ENCODE peak calls at places on chromosomes 5 and 9, in seven cellular contexts. M is AG10803, P is fibroblast of mammary gland, A is fibroblast of pulmonary artery, L is psoas muscle, O is HFF-Myc, V is tibial artery. D is an unnamed sample.

GRCh38 chr5:99936911-99937310 is 598.3 kb upstream of the FAM174A start:
- DNase-seq in A (no peak), P (no peak), O (no peak), L (no peak), V (no peak), M (no peak), D (no peak)

GRCh38 chr9:121369595-121370265 is at the start of gene STOM:
- DNase-seq in P (peak), V (peak), O (peak), M (peak), A (peak), L (peak), D (peak)

GRCh38 chr5:108735790-108736189 is 11.9 kb upstream of the FER start:
- DNase-seq in A (no peak), P (no peak), L (no peak), M (no peak), O (no peak), V (no peak), D (no peak)

GRCh38 chr9:12980482-12980881 is 205.7 kb downstream of the LURAP1L start:
- DNase-seq in L (no peak), V (no peak), P (no peak), M (no peak), A (no peak), O (no peak), D (no peak)

GRCh38 chr5:54844905-54845566 is 140.4 kb downstream of the ESM1 start:
- DNase-seq in V (no peak), M (peak), O (peak), A (peak), L (no peak), P (peak), D (peak)

GRCh38 chr9:131851414-131851813 is 111.5 kb upstream of the RAPGEF1 start:
- DNase-seq in M (no peak), P (no peak), O (no peak), A (no peak), V (no peak), L (no peak), D (no peak)

GRCh38 chr5:20619606-20620005 is 631.6 kb upstream of the CDH18 start:
- DNase-seq in O (no peak), L (no peak), M (no peak), V (no peak), A (no peak), P (no peak), D (no peak)

GRCh38 chr5:34538026-34538672 is 118.0 kb upstream of the RAI14 start:
- DNase-seq in M (no peak), V (no peak), L (no peak), O (no peak), P (peak), A (peak), D (peak)

GRCh38 chr5:168408561-168409321 is 77.5 kb upstream of the RARS1 start:
- DNase-seq in O (no peak), A (peak), M (peak), L (no peak), V (no peak), P (peak), D (no peak)

GRCh38 chr5:79202076-79202475 is 33.9 kb upstream of the JMY start:
- DNase-seq in O (no peak), V (no peak), M (peak), A (peak), P (peak), L (no peak), D (peak)

GRCh38 chr5:38723423-38723822 is 122.4 kb upstream of the OSMR start:
- DNase-seq in P (no peak), O (no peak), V (no peak), M (no peak), A (no peak), L (no peak), D (no peak)

GRCh38 chr5:71748360-71748759 is 29.3 kb downstream of the CARTPT start:
- DNase-seq in M (no peak), V (peak), O (no peak), L (peak), A (no peak), P (peak), D (peak)

GRCh38 chr5:107466233-107466769 is 204.4 kb downstream of the EFNA5 start:
- DNase-seq in L (no peak), M (peak), O (no peak), A (peak), P (peak), V (no peak), D (peak)

GRCh38 chr5:52920929-52921328 is 68.2 kb upstream of the ITGA2 start:
- DNase-seq in V (no peak), L (no peak), A (peak), M (peak), P (peak), O (no peak), D (peak)

GRCh38 chr5:124628721-124629596 is 117.5 kb downstream of the ZNF608 start:
- DNase-seq in O (peak), A (peak), P (peak), L (peak), M (peak), V (peak), D (peak)

GRCh38 chr5:77850536-77851228 is 74.5 kb upstream of the TBCA start:
- DNase-seq in V (no peak), L (no peak), O (no peak), A (no peak), P (no peak), M (peak), D (no peak)

GRCh38 chr9:1939926-1940368 is 75.2 kb upstream of the SMARCA2 start:
- DNase-seq in P (peak), L (no peak), M (peak), A (no peak), V (no peak), O (no peak), D (peak)

GRCh38 chr5:1757511-1757910 is 42.1 kb downstream of the MRPL36 start:
- DNase-seq in P (no peak), O (no peak), M (no peak), A (no peak), V (no peak), L (no peak), D (no peak)

GRCh38 chr5:146888341-146888978 is 9.9 kb upstream of the PPP2R2B start:
- DNase-seq in A (no peak), V (no peak), O (no peak), P (no peak), L (no peak), M (no peak), D (no peak)

GRCh38 chr5:154761062-154761740 is 6.0 kb downstream of the LARP1 start:
- DNase-seq in L (no peak), O (no peak), A (no peak), P (no peak), M (no peak), V (no peak), D (no peak)

GRCh38 chr9:22278426-22278825 is 168.2 kb upstream of the DMRTA1 start:
- DNase-seq in O (no peak), A (peak), M (peak), V (no peak), P (peak), L (no peak), D (peak)

GRCh38 chr9:115883467-115884329 is 269.9 kb upstream of the PAPPA start:
- DNase-seq in O (peak), P (peak), A (peak), V (no peak), L (no peak), M (peak), D (peak)

GRCh38 chr5:74173260-74173659 is 467.3 kb downstream of the ENC1 start:
- DNase-seq in A (no peak), V (no peak), P (no peak), O (no peak), M (no peak), L (no peak), D (no peak)

GRCh38 chr9:124190761-124191160 is 67.0 kb upstream of the NEK6 start:
- DNase-seq in M (no peak), A (no peak), L (no peak), P (no peak), V (no peak), O (no peak), D (no peak)

GRCh38 chr5:52674815-52675545 is 112.7 kb upstream of the ITGA1 start:
- DNase-seq in O (no peak), M (peak), P (peak), L (no peak), V (no peak), A (peak), D (peak)

GRCh38 chr5:67156976-67157583 is 39.5 kb downstream of the CD180 start:
- DNase-seq in O (no peak), P (peak), L (peak), M (no peak), A (peak), V (no peak), D (peak)

GRCh38 chr5:125262782-125263181 is 516.3 kb upstream of the ZNF608 start:
- DNase-seq in O (no peak), A (peak), L (no peak), V (no peak), P (no peak), M (no peak), D (peak)

GRCh38 chr5:96075579-96076289 is 114.1 kb upstream of the ELL2 start:
- DNase-seq in A (no peak), L (no peak), P (no peak), M (no peak), O (no peak), V (no peak), D (peak)
- TF ChIP-seq CTCF in A (no peak), L (no peak), P (no peak), M (no peak), O (no peak), V (no peak), D (no peak)

GRCh38 chr5:120538644-120539043 is 74.5 kb downstream of the PRR16 start:
- DNase-seq in A (peak), L (no peak), M (peak), V (no peak), O (peak), P (peak), D (peak)
- H3K4me3 ChIP-seq in A (no peak), L (no peak), M (no peak), V (no peak), O (no peak), P (no peak), D (no peak)

DNA sequence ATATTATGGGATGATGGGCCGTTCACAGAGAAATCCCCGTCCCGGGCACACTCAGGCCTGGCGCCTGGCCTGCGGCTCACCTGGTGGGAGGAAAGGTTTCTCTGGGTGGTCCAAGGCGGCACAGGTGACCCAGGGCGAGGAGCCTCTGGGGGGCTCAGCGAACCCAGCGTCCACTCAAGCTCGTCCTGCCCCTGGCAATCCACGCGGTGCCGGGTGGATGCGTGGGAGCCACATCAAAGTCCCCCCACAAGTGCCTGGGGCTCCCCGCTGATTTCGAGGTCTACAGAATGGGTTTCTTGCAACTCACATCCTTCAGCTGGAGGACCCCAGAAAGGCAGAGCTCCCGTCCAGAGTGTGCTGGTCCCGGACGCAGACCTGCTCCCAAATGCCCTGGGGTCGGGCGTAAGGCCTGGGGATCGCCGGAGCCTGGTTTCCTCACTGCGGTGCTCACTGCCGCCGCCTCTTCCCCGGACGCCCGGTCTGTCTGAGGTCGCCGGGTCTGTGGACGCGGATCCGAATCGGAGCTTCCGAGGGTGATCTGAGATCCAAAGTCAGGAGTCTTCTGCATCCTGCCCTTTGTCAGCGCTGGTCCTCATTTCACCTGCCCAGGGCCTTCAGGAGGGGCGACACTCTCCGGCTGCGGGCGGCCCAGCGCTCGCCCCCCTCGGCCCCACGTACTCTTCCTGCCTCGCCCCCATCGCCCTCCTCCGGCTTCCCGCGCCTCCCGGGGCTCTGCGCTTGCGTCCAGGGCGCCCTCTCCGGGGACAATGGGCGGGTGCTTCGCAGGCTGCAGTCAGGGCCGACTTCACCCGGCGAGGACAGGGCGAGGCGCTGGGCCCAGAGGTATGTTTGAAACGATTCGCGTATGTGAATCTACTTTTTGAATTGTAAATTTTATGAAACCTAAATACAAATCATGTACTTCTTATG is 20.0 kb upstream of the RUFY1 start:
- DNase-seq in V (no peak), L (peak), O (no peak), A (peak), P (peak), M (peak), D (no peak)
- TF ChIP-seq CTCF in V (no peak), L (peak), O (no peak), A (no peak), P (no peak), M (peak), D (no peak)

GRCh38 chr9:133334161-133334560 is 1.8 kb downstream of the SURF6 start:
- DNase-seq in P (no peak), O (no peak), M (no peak), V (no peak), A (no peak), L (no peak), D (peak)
- H3K4me3 ChIP-seq in P (no peak), O (peak), M (no peak), V (no peak), A (no peak), L (no peak), D (no peak)

GRCh38 chr5:6819521-6819920 is 106.3 kb downstream of the TENT4A start:
- DNase-seq in V (no peak), O (no peak), L (no peak), P (no peak), M (no peak), A (no peak), D (no peak)
- TF ChIP-seq CTCF in V (no peak), O (no peak), L (peak), P (no peak), M (no peak), A (no peak), D (no peak)

GRCh38 chr5:317086-317811 is 4.3 kb upstream of the AHRR start:
- DNase-seq in O (no peak), M (peak), P (peak), A (peak), V (no peak), L (no peak), D (peak)
- H3K4me3 ChIP-seq in O (no peak), M (no peak), P (no peak), A (no peak), V (no peak), L (no peak), D (no peak)

DNA sequence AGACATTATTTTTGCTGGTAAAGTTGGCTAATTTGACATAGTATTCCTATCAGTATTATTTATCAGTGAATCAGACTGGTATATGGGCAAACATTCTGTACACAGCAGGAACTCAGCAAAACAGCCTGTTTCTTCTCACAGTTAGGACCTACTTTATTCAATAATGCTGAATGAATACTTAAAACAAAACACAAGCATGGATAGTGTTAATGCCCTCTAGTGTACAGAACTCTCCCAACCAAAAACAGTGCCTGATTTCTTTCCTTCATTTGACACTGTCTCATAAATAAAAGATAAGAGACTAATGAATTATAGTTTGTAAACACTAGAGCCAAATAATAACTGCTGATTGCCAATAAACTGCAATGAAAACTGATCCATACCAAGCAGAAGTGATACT is 1113.3 kb downstream of the PTPRD start:
- DNase-seq in A (no peak), M (no peak), V (no peak), L (no peak), O (no peak), P (no peak), D (no peak)
- TF ChIP-seq CTCF in A (no peak), M (no peak), V (no peak), L (no peak), O (no peak), P (no peak), D (no peak)

GRCh38 chr5:122978068-122978467 is 58.5 kb downstream of the PPIC start:
- DNase-seq in M (no peak), V (no peak), A (no peak), P (no peak), L (no peak), O (no peak), D (no peak)
- H3K4me3 ChIP-seq in M (no peak), V (no peak), A (no peak), P (no peak), L (no peak), O (no peak), D (no peak)

DNA sequence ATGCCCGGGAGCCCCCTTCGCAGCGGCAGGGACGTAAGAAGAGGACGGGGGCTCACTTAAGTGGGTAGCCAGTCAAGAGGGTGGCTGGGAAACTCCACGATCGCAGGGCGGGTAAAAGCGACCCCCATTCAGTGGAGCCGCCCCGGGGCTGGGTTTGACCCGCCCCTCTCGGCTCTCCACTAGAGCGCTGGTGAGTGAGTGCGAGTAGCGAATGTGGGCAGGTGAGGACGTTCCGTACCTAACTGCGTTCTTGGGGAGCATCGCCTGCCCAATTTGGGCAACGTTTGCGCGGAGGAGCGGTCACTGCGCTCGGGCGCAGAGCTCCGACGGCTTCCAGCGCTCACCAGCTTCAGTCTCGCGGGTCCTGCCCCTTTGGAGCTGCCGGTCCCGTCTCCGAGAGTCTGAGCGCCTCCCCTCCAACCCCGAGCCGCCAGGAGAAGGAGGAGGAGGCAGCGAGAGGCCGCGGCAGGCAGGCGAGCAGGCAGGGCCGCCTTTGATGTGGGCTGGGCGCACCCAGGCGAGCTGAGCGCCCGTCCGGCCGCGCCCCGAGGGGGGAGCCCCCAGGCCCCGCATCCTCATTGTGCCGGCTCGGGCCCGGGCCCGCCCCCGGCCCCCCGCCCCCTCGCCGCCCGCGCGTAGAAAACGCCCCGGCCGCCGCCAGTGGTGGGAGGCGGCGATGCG is at the start of gene FGF18:
- DNase-seq in A (peak), O (no peak), P (peak), V (peak), L (peak), M (peak), D (peak)
- TF ChIP-seq CTCF in A (no peak), O (no peak), P (no peak), V (no peak), L (no peak), M (no peak), D (no peak)

D was measured in epithelial cell of esophagus.